ENCODE peak calls at places on chromosomes 4 and X, in nine cellular contexts. A is H9; T is stimulated activated naive CD8-positive, alpha-beta T cell treated with anti-CD3 and anti-CD28 coated beads, Interleukin-15, amount 100 ng/mL, for 72 hours; R is GM06990; X is COR-L47; C is DMS79 treated with DMSO at 0.1 percent for 48 hours; U is AG08396; Y is mucosa of gallbladder; M is non-pigmented ciliary epithelial cell. H is an unnamed sample.

GRCh38 chr4:107380836-107381438 is 339.1 kb downstream of the PAPSS1 start:
- DNase-seq in A (no peak), T (no peak), R (no peak), X (no peak), C (no peak), U (no peak), Y (no peak), M (no peak), H (no peak)

GRCh38 chr4:84224522-84224921 is 274.6 kb downstream of the NKX6-1 start:
- DNase-seq in A (no peak), T (no peak), R (no peak), X (no peak), C (no peak), U (no peak), Y (no peak), M (no peak), H (no peak)

GRCh38 chrX:9538544-9539045 is 73.7 kb downstream of the TBL1X start:
- DNase-seq in A (no peak), T (no peak), R (no peak), X (peak), C (peak), U (no peak), Y (no peak), M (no peak), H (no peak)

GRCh38 chr4:105944535-105944934 is 49.3 kb downstream of the NPNT start:
- DNase-seq in A (no peak), T (no peak), R (no peak), X (no peak), C (no peak), U (peak), Y (no peak), M (peak), H (no peak)

GRCh38 chr4:6916587-6917444 is 7.2 kb downstream of the TBC1D14 start:
- DNase-seq in A (no peak), T (peak), R (no peak), X (no peak), C (peak), U (no peak), Y (peak), M (no peak), H (peak)

GRCh38 chrX:150234126-150234525 is 129.0 kb upstream of the MAMLD1 start:
- DNase-seq in A (no peak), T (no peak), R (no peak), X (no peak), C (no peak), U (no peak), Y (no peak), M (no peak), H (no peak)

GRCh38 chr4:1474126-1475090 is 68.2 kb upstream of the NKX1-1 start:
- DNase-seq in A (no peak), T (no peak), R (no peak), X (no peak), C (no peak), U (no peak), Y (no peak), M (no peak), H (no peak)

GRCh38 chr4:627751-628150 is 2.4 kb downstream of the PDE6B start:
- DNase-seq in A (peak), T (no peak), R (no peak), X (no peak), C (no peak), U (no peak), Y (no peak), M (no peak), H (no peak)